ENCODE peak calls at places on chromosomes 1 and 21, in ten cellular contexts. K is heart left ventricle, A is omental fat pad, O is esophagus muscularis mucosa, W is tibial artery, R is OCI-LY7, X is brain microvascular endothelial cell, D is choroid plexus epithelial cell, G is activated B cell treated with CpG ODN at 0.5 μM for 24 hours, C is H9. B is an unnamed sample.

GRCh38 chr1:25649041-25649440 is 32.5 kb downstream of the MAN1C1 start:
- DNase-seq in X (no peak), K (no peak), C (no peak), W (no peak), G (no peak), O (peak), R (no peak), D (no peak), A (no peak), B (no peak)

GRCh38 chr1:232250410-232250809 is 379.5 kb downstream of the SIPA1L2 start:
- DNase-seq in X (no peak), A (no peak), C (no peak), W (no peak), K (no peak), R (no peak), D (no peak), G (no peak), O (no peak), B (no peak)

GRCh38 chr1:84489766-84490165 is 10.7 kb downstream of the RPF1 start:
- DNase-seq in D (no peak), X (no peak), K (no peak), C (no peak), O (no peak), W (no peak), A (no peak), G (no peak), R (no peak), B (no peak)

GRCh38 chr1:237470712-237471310 is 419.9 kb downstream of the ZP4 start:
- DNase-seq in R (no peak), G (no peak), W (no peak), A (no peak), C (peak), O (no peak), K (no peak), X (no peak), D (no peak), B (peak)

GRCh38 chr1:228120351-228121091 is 11.4 kb upstream of the MRPL55 start:
- DNase-seq in D (no peak), C (no peak), A (no peak), K (no peak), G (no peak), X (no peak), W (no peak), R (no peak), O (no peak), B (no peak)

GRCh38 chr1:119682141-119682540 is 29.6 kb upstream of the PHGDH start:
- DNase-seq in R (no peak), W (no peak), A (no peak), C (no peak), X (no peak), G (no peak), O (no peak), D (no peak), K (no peak), B (no peak)

GRCh38 chr1:6490181-6491075 is 1.0 kb downstream of the PLEKHG5 start:
- DNase-seq in G (peak), A (peak), W (no peak), R (peak), K (peak), O (no peak), D (peak), X (peak), C (peak), B (peak)

GRCh38 chr1:98827041-98827440 is 165.5 kb downstream of the SNX7 start:
- DNase-seq in D (no peak), X (no peak), K (no peak), O (no peak), R (no peak), C (no peak), W (no peak), A (no peak), G (no peak), B (no peak)

GRCh38 chr1:206705744-206706297 is 21.1 kb downstream of the MAPKAPK2 start:
- DNase-seq in A (no peak), W (no peak), C (no peak), X (no peak), K (no peak), R (no peak), O (no peak), D (no peak), G (no peak), B (peak)

GRCh38 chr1:157770442-157771043 is 6.4 kb downstream of the FCRL2 start:
- DNase-seq in X (no peak), A (no peak), W (no peak), K (no peak), G (no peak), D (no peak), C (peak), R (no peak), O (no peak), B (no peak)

GRCh38 chr1:241990040-241990439 is 8.9 kb downstream of the MAP1LC3C start:
- DNase-seq in R (no peak), O (no peak), D (peak), K (peak), G (no peak), W (peak), C (peak), X (peak), A (peak), B (peak)

GRCh38 chr1:59903136-59903754 is 23.3 kb downstream of the CYP2J2 start:
- DNase-seq in A (no peak), C (peak), W (no peak), D (peak), R (no peak), K (no peak), X (peak), O (peak), G (no peak), B (peak)

GRCh38 chr1:59901770-59902388 is 24.7 kb downstream of the CYP2J2 start:
- DNase-seq in G (no peak), X (no peak), C (no peak), D (no peak), K (no peak), R (no peak), O (peak), W (no peak), A (no peak), B (no peak)

GRCh38 chr1:59898927-59899326 is 27.6 kb downstream of the CYP2J2 start:
- DNase-seq in K (no peak), G (no peak), D (peak), X (no peak), R (no peak), C (no peak), W (no peak), O (peak), A (no peak), B (no peak)

GRCh38 chr1:59897165-59897564 is 29.4 kb downstream of the CYP2J2 start:
- DNase-seq in C (no peak), O (peak), K (no peak), A (no peak), R (no peak), G (no peak), D (no peak), X (no peak), W (no peak), B (no peak)

DNA sequence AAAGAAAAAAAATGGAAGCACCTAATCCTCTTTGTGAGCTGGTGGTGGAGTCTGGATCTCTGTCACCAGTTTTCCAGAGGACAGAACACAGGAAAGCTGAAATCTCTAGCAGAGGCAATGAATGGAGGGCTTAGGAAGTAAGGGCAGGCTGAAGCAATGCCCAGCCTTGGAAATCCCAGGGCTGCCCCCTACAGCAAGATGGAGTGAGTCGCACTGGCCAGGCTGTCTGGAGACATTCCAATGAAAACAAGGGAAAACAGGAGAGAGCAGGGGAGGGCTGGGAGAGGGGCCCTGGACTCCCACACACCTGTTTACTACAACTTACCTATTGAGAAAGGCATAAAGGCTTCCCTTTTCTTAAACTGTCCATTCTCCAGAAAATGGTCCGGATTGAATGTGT is 25.9 kb downstream of the CYP2J2 start:
- DNase-seq in K (no peak), C (peak), D (no peak), R (no peak), W (no peak), O (peak), X (no peak), G (no peak), A (no peak), B (no peak)
- TF ChIP-seq CTCF in K (no peak), C (peak), D (no peak), R (no peak), W (no peak), O (no peak), X (peak), G (no peak), A (no peak), B (no peak)

DNA sequence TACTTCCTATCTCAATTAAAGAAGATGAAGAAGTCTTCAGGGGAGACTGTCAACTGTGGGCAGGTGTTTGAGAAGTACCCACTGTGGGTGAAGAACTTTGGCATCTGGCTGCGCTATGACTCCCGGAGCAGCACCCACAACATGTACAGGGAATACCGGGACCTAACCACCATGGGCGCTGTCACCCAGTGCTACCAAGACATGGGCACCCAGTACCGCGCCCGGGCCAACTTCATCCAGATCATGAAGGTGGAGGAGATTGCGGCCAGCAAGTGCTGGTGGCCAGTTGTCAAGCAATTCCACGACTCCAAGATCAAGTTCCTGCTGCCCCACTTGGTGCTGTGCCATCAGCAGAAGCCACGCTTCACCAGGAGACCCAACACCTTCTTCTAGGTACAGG is 15.5 kb upstream of the RNF19B start:
- DNase-seq in K (no peak), R (no peak), W (no peak), G (no peak), X (no peak), C (no peak), D (no peak), A (no peak), O (no peak), B (no peak)
- TF ChIP-seq CTCF in K (no peak), R (no peak), W (no peak), G (no peak), X (no peak), C (no peak), D (no peak), A (no peak), O (no peak), B (no peak)

GRCh38 chr1:8409107-8409506 is 91.2 kb downstream of the SLC45A1 start:
- DNase-seq in W (no peak), O (no peak), X (peak), D (peak), C (no peak), G (no peak), A (no peak), K (no peak), R (peak), B (peak)
- TF ChIP-seq CTCF in W (peak), O (peak), X (peak), D (peak), C (peak), G (no peak), A (no peak), K (no peak), R (peak), B (peak)

DNA sequence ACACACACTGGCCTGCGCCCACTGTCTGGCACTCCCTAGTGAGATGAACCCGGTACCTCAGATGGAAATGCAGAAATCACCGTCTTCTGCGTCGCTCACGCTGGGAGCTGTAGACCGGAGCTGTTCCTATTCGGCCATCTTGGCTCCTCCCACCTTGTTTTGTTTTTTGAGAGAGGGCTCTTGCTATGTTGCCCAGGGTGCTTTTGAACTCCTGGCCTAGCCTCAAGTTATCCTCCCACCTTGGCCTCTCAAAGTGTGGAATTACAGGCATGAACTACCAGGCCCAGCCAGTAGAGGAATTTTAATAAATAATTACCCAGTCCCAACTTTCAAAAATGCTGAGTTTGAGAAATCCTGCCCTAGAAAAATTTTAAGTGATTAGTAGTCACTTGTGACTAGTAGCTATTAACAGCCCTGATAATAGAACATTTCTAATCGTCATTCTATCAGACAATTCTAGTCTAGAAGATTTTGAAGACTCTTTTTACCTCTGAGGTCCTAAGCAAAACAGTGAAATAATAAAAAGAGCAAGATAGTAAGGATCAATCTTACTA is 30.9 kb upstream of the SLC35D1 start:
- DNase-seq in K (no peak), A (no peak), R (no peak), W (no peak), G (no peak), D (no peak), O (no peak), X (no peak), C (no peak), B (no peak)
- TF ChIP-seq CTCF in K (no peak), A (no peak), R (no peak), W (no peak), G (no peak), D (no peak), O (no peak), X (no peak), C (no peak), B (no peak)

GRCh38 chr21:22438428-22439086 is 1440.3 kb downstream of the NCAM2 start:
- DNase-seq in G (no peak), O (no peak), D (no peak), K (no peak), W (no peak), A (no peak), X (no peak), C (no peak), R (no peak), B (no peak)
- TF ChIP-seq CTCF in G (no peak), O (no peak), D (no peak), K (no peak), W (no peak), A (no peak), X (no peak), C (no peak), R (no peak), B (no peak)

GRCh38 chr1:39717809-39718208 is 20.9 kb upstream of the PPIE start:
- DNase-seq in X (no peak), G (no peak), K (no peak), W (no peak), A (no peak), R (no peak), C (no peak), O (no peak), D (no peak), B (no peak)
- TF ChIP-seq CTCF in X (peak), G (no peak), K (no peak), W (no peak), A (no peak), R (no peak), C (peak), O (no peak), D (peak), B (no peak)

DNA sequence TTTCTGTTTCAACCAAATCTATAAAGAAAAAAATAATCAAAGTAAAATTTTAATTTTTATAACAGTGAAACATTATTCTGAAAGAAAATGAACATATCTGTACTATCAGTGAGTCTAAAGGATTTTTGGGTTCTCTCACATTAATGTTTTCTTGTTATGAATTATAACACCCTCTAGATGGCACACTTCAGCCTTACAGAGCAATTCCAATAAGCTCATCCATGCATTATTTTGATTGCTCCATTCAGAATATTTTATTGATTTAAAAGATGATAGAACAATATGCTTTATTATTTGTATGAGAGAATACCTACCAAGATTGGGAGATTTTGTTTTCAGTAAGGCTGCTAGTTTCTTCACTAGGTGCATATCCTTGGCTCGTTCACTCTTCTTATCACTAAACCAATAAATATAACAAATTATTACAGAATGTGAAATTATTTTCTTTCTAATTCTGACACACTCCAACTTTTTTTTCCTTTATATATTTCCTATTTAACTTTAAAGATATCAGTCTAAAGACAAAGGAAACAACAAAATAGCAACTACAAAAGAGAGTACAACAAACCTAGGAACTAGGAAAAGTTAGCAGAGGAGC is 82.4 kb downstream of the RAB3GAP2 start:
- DNase-seq in W (no peak), G (no peak), D (peak), K (no peak), O (no peak), R (peak), X (no peak), C (no peak), A (no peak), B (peak)
- TF ChIP-seq CTCF in W (peak), G (no peak), D (peak), K (peak), O (no peak), R (peak), X (peak), C (peak), A (no peak), B (peak)

GRCh38 chr1:203304919-203305808 is at the start of gene BTG2:
- DNase-seq in W (peak), O (peak), A (peak), R (peak), X (peak), G (peak), C (peak), D (peak), K (peak), B (peak)

GRCh38 chr1:203307690-203308126 is 2.4 kb downstream of the BTG2 start:
- DNase-seq in D (no peak), C (peak), A (no peak), O (no peak), G (no peak), X (no peak), R (no peak), W (no peak), K (no peak), B (no peak)

GRCh38 chr1:203306970-203307541 is 1.7 kb downstream of the BTG2 start:
- DNase-seq in K (peak), R (peak), O (no peak), X (no peak), A (no peak), C (no peak), D (no peak), W (peak), G (no peak), B (no peak)

GRCh38 chr1:203305809-203306088 is 430 bp downstream of the BTG2 start:
- DNase-seq in R (no peak), K (peak), D (no peak), A (no peak), W (no peak), O (no peak), C (no peak), X (no peak), G (no peak), B (no peak)

GRCh38 chr1:203306089-203306969 is 1.0 kb downstream of the BTG2 start:
- DNase-seq in C (no peak), W (peak), A (no peak), K (peak), D (peak), G (no peak), X (peak), O (no peak), R (peak), B (peak)
- TF ChIP-seq CTCF in C (no peak), W (no peak), A (no peak), K (no peak), D (peak), G (no peak), X (peak), O (peak), R (peak), B (no peak)

B was measured in cardiac fibroblast.